ENCODE peak calls at places on chromosomes 4 and X, in ten cellular contexts. One of them, this sample, is unnamed.

GRCh38 chr4:17469931-17470674 is 41.8 kb downstream of the QDPR start:
- DNase-seq in thyroid gland: no peak
- DNase-seq in naive thymus-derived CD4-positive, alpha-beta T cell: no peak
- DNase-seq in fibroblast of lung: peak; percentile 47
- DNase-seq in endothelial cell of umbilical vein: no peak
- DNase-seq in BE2C: no peak
- DNase-seq in tibial nerve: no peak
- DNase-seq in colonic mucosa: no peak
- DNase-seq in psoas muscle: no peak
- DNase-seq in testis: no peak
- DNase-seq in this sample: no peak

GRCh38 chr4:102219143-102219542 is 126.1 kb downstream of the SLC39A8 start:
- DNase-seq in thyroid gland: no peak
- DNase-seq in naive thymus-derived CD4-positive, alpha-beta T cell: no peak
- DNase-seq in fibroblast of lung: no peak
- DNase-seq in endothelial cell of umbilical vein: no peak
- DNase-seq in BE2C: no peak
- DNase-seq in tibial nerve: no peak
- DNase-seq in colonic mucosa: no peak
- DNase-seq in psoas muscle: no peak
- DNase-seq in testis: no peak
- DNase-seq in this sample: no peak

GRCh38 chrX:11530621-11531020 is 135.1 kb downstream of the ARHGAP6 start:
- DNase-seq in thyroid gland: no peak
- DNase-seq in naive thymus-derived CD4-positive, alpha-beta T cell: no peak
- DNase-seq in fibroblast of lung: peak; percentile 31
- DNase-seq in endothelial cell of umbilical vein: no peak
- DNase-seq in BE2C: no peak
- DNase-seq in tibial nerve: no peak
- DNase-seq in colonic mucosa: no peak
- DNase-seq in psoas muscle: no peak
- DNase-seq in testis: peak; percentile 12
- DNase-seq in this sample: no peak

GRCh38 chr4:170388255-170388654 is 298.5 kb upstream of the AADAT start:
- DNase-seq in thyroid gland: no peak
- DNase-seq in naive thymus-derived CD4-positive, alpha-beta T cell: no peak
- DNase-seq in fibroblast of lung: no peak
- DNase-seq in endothelial cell of umbilical vein: no peak
- DNase-seq in BE2C: no peak
- DNase-seq in tibial nerve: no peak
- DNase-seq in colonic mucosa: no peak
- DNase-seq in psoas muscle: no peak
- DNase-seq in testis: no peak
- DNase-seq in this sample: no peak

GRCh38 chrX:19709812-19710518 is 177.4 kb downstream of the SH3KBP1 start:
- DNase-seq in thyroid gland: no peak
- DNase-seq in naive thymus-derived CD4-positive, alpha-beta T cell: no peak
- DNase-seq in fibroblast of lung: peak; percentile 77
- DNase-seq in endothelial cell of umbilical vein: peak; percentile 44
- DNase-seq in BE2C: no peak
- DNase-seq in tibial nerve: no peak
- DNase-seq in colonic mucosa: no peak
- DNase-seq in psoas muscle: no peak
- DNase-seq in testis: no peak
- DNase-seq in this sample: no peak

GRCh38 chrX:49183701-49184281 is 2.4 kb downstream of the PRICKLE3 start:
- DNase-seq in thyroid gland: peak; percentile 5
- DNase-seq in naive thymus-derived CD4-positive, alpha-beta T cell: no peak
- DNase-seq in fibroblast of lung: no peak
- DNase-seq in endothelial cell of umbilical vein: no peak
- DNase-seq in BE2C: peak; percentile 61
- DNase-seq in tibial nerve: no peak
- DNase-seq in colonic mucosa: no peak
- DNase-seq in psoas muscle: no peak
- DNase-seq in testis: no peak
- DNase-seq in this sample: no peak

GRCh38 chr4:27016551-27016950 is 155.9 kb downstream of the STIM2 start:
- DNase-seq in thyroid gland: no peak
- DNase-seq in naive thymus-derived CD4-positive, alpha-beta T cell: no peak
- DNase-seq in fibroblast of lung: no peak
- DNase-seq in endothelial cell of umbilical vein: no peak
- DNase-seq in BE2C: no peak
- DNase-seq in tibial nerve: no peak
- DNase-seq in colonic mucosa: no peak
- DNase-seq in psoas muscle: no peak
- DNase-seq in testis: no peak
- DNase-seq in this sample: no peak

GRCh38 chr4:146029939-146030710 is 91.5 kb upstream of the ZNF827 start:
- DNase-seq in thyroid gland: no peak
- DNase-seq in naive thymus-derived CD4-positive, alpha-beta T cell: no peak
- DNase-seq in fibroblast of lung: peak; percentile 8
- DNase-seq in endothelial cell of umbilical vein: no peak
- DNase-seq in BE2C: no peak
- DNase-seq in tibial nerve: no peak
- DNase-seq in colonic mucosa: peak; percentile 79
- DNase-seq in psoas muscle: no peak
- DNase-seq in testis: no peak
- DNase-seq in this sample: no peak

GRCh38 chrX:80602017-80602765 is 181.9 kb downstream of the TENT5D start:
- DNase-seq in thyroid gland: no peak
- DNase-seq in naive thymus-derived CD4-positive, alpha-beta T cell: no peak
- DNase-seq in fibroblast of lung: no peak
- DNase-seq in endothelial cell of umbilical vein: no peak
- DNase-seq in BE2C: no peak
- DNase-seq in tibial nerve: no peak
- DNase-seq in colonic mucosa: no peak
- DNase-seq in psoas muscle: no peak
- DNase-seq in testis: peak; percentile 13
- DNase-seq in this sample: no peak

GRCh38 chrX:76428243-76429130 is 977 bp downstream of the MAGEE1 start:
- DNase-seq in thyroid gland: peak; percentile 13
- DNase-seq in naive thymus-derived CD4-positive, alpha-beta T cell: peak; percentile 60
- DNase-seq in fibroblast of lung: no peak
- DNase-seq in endothelial cell of umbilical vein: no peak
- DNase-seq in BE2C: peak; percentile 3
- DNase-seq in tibial nerve: no peak
- DNase-seq in colonic mucosa: peak; percentile 19
- DNase-seq in psoas muscle: peak; percentile 50
- DNase-seq in testis: peak; percentile 9
- DNase-seq in this sample: peak; percentile 47

GRCh38 chr4:93897559-93897958 is 69.0 kb downstream of the ATOH1 start:
- DNase-seq in thyroid gland: no peak
- DNase-seq in naive thymus-derived CD4-positive, alpha-beta T cell: no peak
- DNase-seq in fibroblast of lung: no peak
- DNase-seq in endothelial cell of umbilical vein: peak; percentile 24
- DNase-seq in BE2C: no peak
- DNase-seq in tibial nerve: no peak
- DNase-seq in colonic mucosa: no peak
- DNase-seq in psoas muscle: no peak
- DNase-seq in testis: no peak
- DNase-seq in this sample: no peak

GRCh38 chrX:152600853-152601635 is 36.7 kb upstream of the GABRQ start:
- DNase-seq in thyroid gland: peak; percentile 7
- DNase-seq in naive thymus-derived CD4-positive, alpha-beta T cell: no peak
- DNase-seq in fibroblast of lung: no peak
- DNase-seq in endothelial cell of umbilical vein: no peak
- DNase-seq in BE2C: no peak
- DNase-seq in tibial nerve: no peak
- DNase-seq in colonic mucosa: no peak
- DNase-seq in psoas muscle: no peak
- DNase-seq in testis: no peak
- DNase-seq in this sample: no peak

GRCh38 chrX:137568741-137569469 is 3.0 kb downstream of the ZIC3 start:
- DNase-seq in thyroid gland: no peak
- DNase-seq in naive thymus-derived CD4-positive, alpha-beta T cell: no peak
- DNase-seq in fibroblast of lung: no peak
- DNase-seq in endothelial cell of umbilical vein: no peak
- DNase-seq in BE2C: no peak
- DNase-seq in tibial nerve: no peak
- DNase-seq in colonic mucosa: no peak
- DNase-seq in psoas muscle: no peak
- DNase-seq in testis: no peak
- DNase-seq in this sample: no peak

DNA sequence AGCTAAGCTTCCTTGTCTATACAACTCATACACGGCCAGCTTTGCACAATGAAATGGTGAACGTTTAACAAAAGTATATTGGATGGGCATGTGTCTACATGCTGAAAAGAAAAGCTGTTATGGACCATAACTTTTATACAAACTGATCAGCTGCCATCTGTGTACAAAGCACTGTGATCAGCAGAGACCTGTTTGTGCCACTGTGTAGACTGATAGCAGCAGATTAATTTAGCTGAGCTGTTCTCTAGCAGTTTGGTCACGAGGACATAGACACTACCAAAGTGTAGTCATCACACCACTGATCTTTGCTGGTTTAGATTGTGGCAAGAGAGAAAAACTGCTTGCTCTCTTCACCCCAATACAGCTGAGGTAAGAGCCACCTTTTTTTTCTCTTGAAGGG is 124.5 kb downstream of the RAPGEF2 start:
- DNase-seq in thyroid gland: no peak
- DNase-seq in naive thymus-derived CD4-positive, alpha-beta T cell: no peak
- DNase-seq in fibroblast of lung: no peak
- DNase-seq in endothelial cell of umbilical vein: no peak
- DNase-seq in BE2C: no peak
- DNase-seq in tibial nerve: no peak
- DNase-seq in colonic mucosa: no peak
- DNase-seq in psoas muscle: no peak
- DNase-seq in testis: no peak
- DNase-seq in this sample: no peak
- H3K4me3 ChIP-seq in thyroid gland: no peak overlapping the region
- H3K4me3 ChIP-seq in naive thymus-derived CD4-positive, alpha-beta T cell: no peak overlapping the region
- H3K4me3 ChIP-seq in fibroblast of lung: peak overlapping the region; percentile 43
- H3K4me3 ChIP-seq in endothelial cell of umbilical vein: no peak overlapping the region
- H3K4me3 ChIP-seq in BE2C: no peak overlapping the region
- H3K4me3 ChIP-seq in tibial nerve: no peak overlapping the region
- H3K4me3 ChIP-seq in colonic mucosa: no peak overlapping the region
- H3K4me3 ChIP-seq in psoas muscle: peak overlapping the region; percentile 66
- H3K4me3 ChIP-seq in testis: no peak overlapping the region
- H3K4me3 ChIP-seq in this sample: no peak overlapping the region

GRCh38 chr4:184952522-184952921 is 65.8 kb upstream of the HELT start:
- DNase-seq in thyroid gland: no peak
- DNase-seq in naive thymus-derived CD4-positive, alpha-beta T cell: no peak
- DNase-seq in fibroblast of lung: no peak
- DNase-seq in endothelial cell of umbilical vein: no peak
- DNase-seq in BE2C: no peak
- DNase-seq in tibial nerve: no peak
- DNase-seq in colonic mucosa: no peak
- DNase-seq in psoas muscle: no peak
- DNase-seq in testis: no peak
- DNase-seq in this sample: no peak
- H3K27me3 ChIP-seq in thyroid gland: no peaks in the 10 kb centered on the region
- H3K27me3 ChIP-seq in naive thymus-derived CD4-positive, alpha-beta T cell: no peaks in the 10 kb centered on the region
- H3K27me3 ChIP-seq in fibroblast of lung: no peaks in the 10 kb centered on the region
- H3K27me3 ChIP-seq in endothelial cell of umbilical vein: no peaks in the 10 kb centered on the region
- H3K27me3 ChIP-seq in BE2C: peaks cover 4% of the 10 kb centered on the region
- H3K27me3 ChIP-seq in tibial nerve: no peaks in the 10 kb centered on the region
- H3K27me3 ChIP-seq in colonic mucosa: no peaks in the 10 kb centered on the region
- H3K27me3 ChIP-seq in psoas muscle: no peaks in the 10 kb centered on the region
- H3K27me3 ChIP-seq in testis: no peaks in the 10 kb centered on the region
- H3K27me3 ChIP-seq in this sample: no peaks in the 10 kb centered on the region

GRCh38 chrX:153736871-153737441 is 12.3 kb downstream of the ABCD1 start:
- DNase-seq in thyroid gland: no peak
- DNase-seq in naive thymus-derived CD4-positive, alpha-beta T cell: no peak
- DNase-seq in fibroblast of lung: no peak
- DNase-seq in endothelial cell of umbilical vein: no peak
- DNase-seq in BE2C: peak; percentile 43
- DNase-seq in tibial nerve: no peak
- DNase-seq in colonic mucosa: no peak
- DNase-seq in psoas muscle: no peak
- DNase-seq in testis: no peak
- DNase-seq in this sample: no peak

GRCh38 chrX:153740631-153741222 is 16.1 kb downstream of the ABCD1 start:
- DNase-seq in thyroid gland: no peak
- DNase-seq in naive thymus-derived CD4-positive, alpha-beta T cell: no peak
- DNase-seq in fibroblast of lung: no peak
- DNase-seq in endothelial cell of umbilical vein: no peak
- DNase-seq in BE2C: no peak
- DNase-seq in tibial nerve: no peak
- DNase-seq in colonic mucosa: no peak
- DNase-seq in psoas muscle: no peak
- DNase-seq in testis: no peak
- DNase-seq in this sample: no peak

GRCh38 chrX:153738056-153738605 is 13.5 kb downstream of the ABCD1 start:
- DNase-seq in thyroid gland: no peak
- DNase-seq in naive thymus-derived CD4-positive, alpha-beta T cell: no peak
- DNase-seq in fibroblast of lung: no peak
- DNase-seq in endothelial cell of umbilical vein: no peak
- DNase-seq in BE2C: no peak
- DNase-seq in tibial nerve: no peak
- DNase-seq in colonic mucosa: no peak
- DNase-seq in psoas muscle: no peak
- DNase-seq in testis: no peak
- DNase-seq in this sample: no peak

GRCh38 chrX:153741446-153741845 is 16.8 kb downstream of the ABCD1 start:
- DNase-seq in thyroid gland: no peak
- DNase-seq in naive thymus-derived CD4-positive, alpha-beta T cell: no peak
- DNase-seq in fibroblast of lung: no peak
- DNase-seq in endothelial cell of umbilical vein: no peak
- DNase-seq in BE2C: no peak
- DNase-seq in tibial nerve: no peak
- DNase-seq in colonic mucosa: no peak
- DNase-seq in psoas muscle: no peak
- DNase-seq in testis: no peak
- DNase-seq in this sample: no peak

GRCh38 chrX:153739754-153740486 is 15.3 kb downstream of the ABCD1 start:
- DNase-seq in thyroid gland: no peak
- DNase-seq in naive thymus-derived CD4-positive, alpha-beta T cell: peak; percentile 36
- DNase-seq in fibroblast of lung: no peak
- DNase-seq in endothelial cell of umbilical vein: no peak
- DNase-seq in BE2C: no peak
- DNase-seq in tibial nerve: no peak
- DNase-seq in colonic mucosa: no peak
- DNase-seq in psoas muscle: no peak
- DNase-seq in testis: no peak
- DNase-seq in this sample: no peak
- H3K4me1 ChIP-seq in thyroid gland: peaks cover 4% of the 10 kb centered on the region
- H3K4me1 ChIP-seq in naive thymus-derived CD4-positive, alpha-beta T cell: peaks cover 17% of the 10 kb centered on the region
- H3K4me1 ChIP-seq in fibroblast of lung: no peaks in the 10 kb centered on the region
- H3K4me1 ChIP-seq in endothelial cell of umbilical vein: no peaks in the 10 kb centered on the region
- H3K4me1 ChIP-seq in BE2C: peaks cover 19% of the 10 kb centered on the region
- H3K4me1 ChIP-seq in tibial nerve: no peaks in the 10 kb centered on the region
- H3K4me1 ChIP-seq in colonic mucosa: no peaks in the 10 kb centered on the region
- H3K4me1 ChIP-seq in psoas muscle: no peaks in the 10 kb centered on the region
- H3K4me1 ChIP-seq in testis: peaks cover 4% of the 10 kb centered on the region
- H3K4me1 ChIP-seq in this sample: peaks cover 5% of the 10 kb centered on the region

GRCh38 chr4:169008478-169008877 is 1.6 kb downstream of the CBR4 start:
- DNase-seq in thyroid gland: no peak
- DNase-seq in naive thymus-derived CD4-positive, alpha-beta T cell: no peak
- DNase-seq in fibroblast of lung: no peak
- DNase-seq in endothelial cell of umbilical vein: no peak
- DNase-seq in BE2C: no peak
- DNase-seq in tibial nerve: no peak
- DNase-seq in colonic mucosa: no peak
- DNase-seq in psoas muscle: no peak
- DNase-seq in testis: no peak
- DNase-seq in this sample: no peak
- H3K4me3 ChIP-seq in thyroid gland: no peak overlapping the region
- H3K4me3 ChIP-seq in naive thymus-derived CD4-positive, alpha-beta T cell: peak overlapping the region; percentile 64
- H3K4me3 ChIP-seq in fibroblast of lung: peak overlapping the region; percentile 70
- H3K4me3 ChIP-seq in endothelial cell of umbilical vein: no peak overlapping the region
- H3K4me3 ChIP-seq in BE2C: peak overlapping the region; percentile 91
- H3K4me3 ChIP-seq in tibial nerve: no peak overlapping the region
- H3K4me3 ChIP-seq in colonic mucosa: no peak overlapping the region
- H3K4me3 ChIP-seq in psoas muscle: peak overlapping the region; percentile 90
- H3K4me3 ChIP-seq in testis: no peak overlapping the region
- H3K4me3 ChIP-seq in this sample: no peak overlapping the region

This sample was measured in left lung.